ENCODE peak calls at places on chromosomes 3 and 15, in nine cellular contexts. Y is ureter, V is brain microvascular endothelial cell, I is HEK293T, K is body of pancreas, N is GM23338, J is thoracic aorta, B is RPMI8226, R is natural killer cell. U is an unnamed sample.

GRCh38 chr3:159798951-159799350 is 189.7 kb upstream of the IL12A start:
- DNase-seq in I (no peak), J (no peak), N (no peak), B (no peak), V (no peak), R (no peak), K (no peak), Y (no peak), U (no peak)

GRCh38 chr15:31365655-31366127 is 39.1 kb downstream of the KLF13 start:
- DNase-seq in R (peak), Y (peak), B (peak), V (peak), I (no peak), J (peak), N (peak), K (peak), U (peak)

GRCh38 chr3:126033765-126034164 is 50.2 kb downstream of the SLC41A3 start:
- DNase-seq in K (no peak), J (no peak), R (no peak), V (no peak), N (no peak), B (no peak), Y (no peak), I (no peak), U (no peak)

GRCh38 chr15:55703873-55704285 is 39.1 kb downstream of the PRTG start:
- DNase-seq in R (no peak), J (no peak), B (no peak), I (no peak), N (no peak), V (no peak), Y (no peak), K (no peak), U (no peak)

GRCh38 chr3:38038447-38038911 is 529 bp upstream of the DLEC1 start:
- DNase-seq in Y (no peak), K (no peak), J (no peak), I (no peak), B (no peak), V (no peak), R (no peak), N (no peak), U (no peak)

GRCh38 chr3:16658004-16658932 is 53.0 kb upstream of the DAZL start:
- DNase-seq in N (peak), K (no peak), R (no peak), J (no peak), Y (no peak), V (no peak), B (no peak), I (peak), U (no peak)

GRCh38 chr3:100268986-100269385 is 8.2 kb downstream of the TBC1D23 start:
- DNase-seq in R (no peak), N (no peak), V (no peak), I (no peak), B (no peak), K (no peak), Y (no peak), J (no peak), U (no peak)

GRCh38 chr3:188595890-188596376 is 442.0 kb downstream of the LPP start:
- DNase-seq in J (no peak), Y (no peak), K (no peak), B (no peak), R (no peak), V (no peak), N (no peak), I (no peak), U (no peak)

GRCh38 chr3:41690766-41691563 is 270.9 kb downstream of the ULK4 start:
- DNase-seq in B (peak), Y (no peak), J (no peak), N (no peak), R (no peak), V (no peak), I (no peak), K (no peak), U (no peak)

GRCh38 chr3:31004025-31004678 is 109.7 kb upstream of the GADL1 start:
- DNase-seq in I (no peak), V (peak), J (no peak), K (no peak), B (peak), N (no peak), R (no peak), Y (no peak), U (no peak)

GRCh38 chr3:141557961-141558706 is 71.3 kb downstream of the RASA2 start:
- DNase-seq in V (no peak), J (no peak), K (no peak), N (no peak), I (no peak), Y (peak), R (no peak), B (no peak), U (no peak)